ENCODE peak calls at places on chromosomes 4 and X, in six cellular contexts. One of them, this sample, is unnamed.
A peak's percentile ranks its signal among the peaks of the same experiment; 100 is the strongest.

GRCh38 chrX:96407043-96407442 is 277.6 kb upstream of the DIAPH2 start:
- DNase-seq in hypothalamus: no peak
- DNase-seq in fibroblast of the conjunctiva: peak; percentile 26
- DNase-seq in CD8-positive, alpha-beta memory T cell: no peak
- DNase-seq in stimulated activated CD8-positive, alpha-beta memory T cell treated with anti-CD3 and anti-CD28 coated beads, Interleukin-15, amount 100 ng/mL, for 24 hours: no peak
- DNase-seq in NCI-H1092 treated with DMSO at 0.1 percent for 48 hours: no peak
- DNase-seq in this sample: no peak

GRCh38 chr4:3399277-3400194 is 42.2 kb upstream of the HGFAC start:
- DNase-seq in hypothalamus: no peak
- DNase-seq in fibroblast of the conjunctiva: no peak
- DNase-seq in CD8-positive, alpha-beta memory T cell: no peak
- DNase-seq in stimulated activated CD8-positive, alpha-beta memory T cell treated with anti-CD3 and anti-CD28 coated beads, Interleukin-15, amount 100 ng/mL, for 24 hours: no peak
- DNase-seq in NCI-H1092 treated with DMSO at 0.1 percent for 48 hours: no peak
- DNase-seq in this sample: no peak

GRCh38 chr4:66777097-66777496 is 768.2 kb downstream of the CENPC start:
- DNase-seq in hypothalamus: no peak
- DNase-seq in fibroblast of the conjunctiva: no peak
- DNase-seq in CD8-positive, alpha-beta memory T cell: no peak
- DNase-seq in stimulated activated CD8-positive, alpha-beta memory T cell treated with anti-CD3 and anti-CD28 coated beads, Interleukin-15, amount 100 ng/mL, for 24 hours: no peak
- DNase-seq in NCI-H1092 treated with DMSO at 0.1 percent for 48 hours: no peak
- DNase-seq in this sample: no peak

GRCh38 chr4:94827481-94828110 is 69.8 kb downstream of the BMPR1B start:
- DNase-seq in hypothalamus: no peak
- DNase-seq in fibroblast of the conjunctiva: peak; percentile 33
- DNase-seq in CD8-positive, alpha-beta memory T cell: no peak
- DNase-seq in stimulated activated CD8-positive, alpha-beta memory T cell treated with anti-CD3 and anti-CD28 coated beads, Interleukin-15, amount 100 ng/mL, for 24 hours: no peak
- DNase-seq in NCI-H1092 treated with DMSO at 0.1 percent for 48 hours: no peak
- DNase-seq in this sample: no peak

GRCh38 chrX:154735695-154736393 is 15.0 kb downstream of the GAB3 start:
- DNase-seq in hypothalamus: no peak
- DNase-seq in fibroblast of the conjunctiva: peak; percentile 79
- DNase-seq in CD8-positive, alpha-beta memory T cell: no peak
- DNase-seq in stimulated activated CD8-positive, alpha-beta memory T cell treated with anti-CD3 and anti-CD28 coated beads, Interleukin-15, amount 100 ng/mL, for 24 hours: no peak
- DNase-seq in NCI-H1092 treated with DMSO at 0.1 percent for 48 hours: no peak
- DNase-seq in this sample: no peak

GRCh38 chr4:81040175-81040659 is 9.7 kb downstream of the BMP3 start:
- DNase-seq in hypothalamus: peak; percentile 13
- DNase-seq in fibroblast of the conjunctiva: no peak
- DNase-seq in CD8-positive, alpha-beta memory T cell: no peak
- DNase-seq in stimulated activated CD8-positive, alpha-beta memory T cell treated with anti-CD3 and anti-CD28 coated beads, Interleukin-15, amount 100 ng/mL, for 24 hours: no peak
- DNase-seq in NCI-H1092 treated with DMSO at 0.1 percent for 48 hours: peak; percentile 49
- DNase-seq in this sample: no peak

GRCh38 chrX:44898411-44899221 is 25.6 kb downstream of the KDM6A start:
- DNase-seq in hypothalamus: no peak
- DNase-seq in fibroblast of the conjunctiva: no peak
- DNase-seq in CD8-positive, alpha-beta memory T cell: no peak
- DNase-seq in stimulated activated CD8-positive, alpha-beta memory T cell treated with anti-CD3 and anti-CD28 coated beads, Interleukin-15, amount 100 ng/mL, for 24 hours: no peak
- DNase-seq in NCI-H1092 treated with DMSO at 0.1 percent for 48 hours: no peak
- DNase-seq in this sample: peak; percentile 8

GRCh38 chr4:111323496-111323895 is 700.6 kb upstream of the PITX2 start:
- DNase-seq in hypothalamus: no peak
- DNase-seq in fibroblast of the conjunctiva: peak; percentile 32
- DNase-seq in CD8-positive, alpha-beta memory T cell: no peak
- DNase-seq in stimulated activated CD8-positive, alpha-beta memory T cell treated with anti-CD3 and anti-CD28 coated beads, Interleukin-15, amount 100 ng/mL, for 24 hours: no peak
- DNase-seq in NCI-H1092 treated with DMSO at 0.1 percent for 48 hours: no peak
- DNase-seq in this sample: no peak

GRCh38 chr4:40986375-40986774 is 228.0 kb downstream of the APBB2 start:
- DNase-seq in hypothalamus: peak; percentile 41
- DNase-seq in fibroblast of the conjunctiva: no peak
- DNase-seq in CD8-positive, alpha-beta memory T cell: no peak
- DNase-seq in stimulated activated CD8-positive, alpha-beta memory T cell treated with anti-CD3 and anti-CD28 coated beads, Interleukin-15, amount 100 ng/mL, for 24 hours: no peak
- DNase-seq in NCI-H1092 treated with DMSO at 0.1 percent for 48 hours: no peak
- DNase-seq in this sample: no peak

GRCh38 chrX:32293962-32294708 is 917.2 kb downstream of the DMD start:
- DNase-seq in hypothalamus: no peak
- DNase-seq in fibroblast of the conjunctiva: no peak
- DNase-seq in CD8-positive, alpha-beta memory T cell: no peak
- DNase-seq in stimulated activated CD8-positive, alpha-beta memory T cell treated with anti-CD3 and anti-CD28 coated beads, Interleukin-15, amount 100 ng/mL, for 24 hours: no peak
- DNase-seq in NCI-H1092 treated with DMSO at 0.1 percent for 48 hours: no peak
- DNase-seq in this sample: no peak

GRCh38 chrX:53323196-53323595 is 41.8 kb upstream of the IQSEC2 start:
- DNase-seq in hypothalamus: no peak
- DNase-seq in fibroblast of the conjunctiva: no peak
- DNase-seq in CD8-positive, alpha-beta memory T cell: no peak
- DNase-seq in stimulated activated CD8-positive, alpha-beta memory T cell treated with anti-CD3 and anti-CD28 coated beads, Interleukin-15, amount 100 ng/mL, for 24 hours: no peak
- DNase-seq in NCI-H1092 treated with DMSO at 0.1 percent for 48 hours: no peak
- DNase-seq in this sample: no peak

GRCh38 chrX:95907081-95907480 is 777.6 kb upstream of the DIAPH2 start:
- DNase-seq in hypothalamus: no peak
- DNase-seq in fibroblast of the conjunctiva: no peak
- DNase-seq in CD8-positive, alpha-beta memory T cell: no peak
- DNase-seq in stimulated activated CD8-positive, alpha-beta memory T cell treated with anti-CD3 and anti-CD28 coated beads, Interleukin-15, amount 100 ng/mL, for 24 hours: no peak
- DNase-seq in NCI-H1092 treated with DMSO at 0.1 percent for 48 hours: no peak
- DNase-seq in this sample: no peak

GRCh38 chrX:101370888-101371504 is 15.0 kb downstream of the BTK start:
- DNase-seq in hypothalamus: no peak
- DNase-seq in fibroblast of the conjunctiva: no peak
- DNase-seq in CD8-positive, alpha-beta memory T cell: no peak
- DNase-seq in stimulated activated CD8-positive, alpha-beta memory T cell treated with anti-CD3 and anti-CD28 coated beads, Interleukin-15, amount 100 ng/mL, for 24 hours: no peak
- DNase-seq in NCI-H1092 treated with DMSO at 0.1 percent for 48 hours: no peak
- DNase-seq in this sample: no peak

GRCh38 chr4:176839656-176840055 is 46.9 kb upstream of the VEGFC start:
- DNase-seq in hypothalamus: no peak
- DNase-seq in fibroblast of the conjunctiva: no peak
- DNase-seq in CD8-positive, alpha-beta memory T cell: no peak
- DNase-seq in stimulated activated CD8-positive, alpha-beta memory T cell treated with anti-CD3 and anti-CD28 coated beads, Interleukin-15, amount 100 ng/mL, for 24 hours: no peak
- DNase-seq in NCI-H1092 treated with DMSO at 0.1 percent for 48 hours: no peak
- DNase-seq in this sample: no peak

GRCh38 chrX:124274438-124275166 is 57.9 kb upstream of the TEX13D start:
- DNase-seq in hypothalamus: no peak
- DNase-seq in fibroblast of the conjunctiva: no peak
- DNase-seq in CD8-positive, alpha-beta memory T cell: no peak
- DNase-seq in stimulated activated CD8-positive, alpha-beta memory T cell treated with anti-CD3 and anti-CD28 coated beads, Interleukin-15, amount 100 ng/mL, for 24 hours: no peak
- DNase-seq in NCI-H1092 treated with DMSO at 0.1 percent for 48 hours: no peak
- DNase-seq in this sample: no peak

GRCh38 chr4:110485452-110485851 is 9.5 kb downstream of the ENPEP start:
- DNase-seq in hypothalamus: no peak
- DNase-seq in fibroblast of the conjunctiva: no peak
- DNase-seq in CD8-positive, alpha-beta memory T cell: no peak
- DNase-seq in stimulated activated CD8-positive, alpha-beta memory T cell treated with anti-CD3 and anti-CD28 coated beads, Interleukin-15, amount 100 ng/mL, for 24 hours: no peak
- DNase-seq in NCI-H1092 treated with DMSO at 0.1 percent for 48 hours: no peak
- DNase-seq in this sample: no peak

GRCh38 chr4:10623241-10623640 is 61.3 kb downstream of the CLNK start:
- DNase-seq in hypothalamus: no peak
- DNase-seq in fibroblast of the conjunctiva: no peak
- DNase-seq in CD8-positive, alpha-beta memory T cell: no peak
- DNase-seq in stimulated activated CD8-positive, alpha-beta memory T cell treated with anti-CD3 and anti-CD28 coated beads, Interleukin-15, amount 100 ng/mL, for 24 hours: no peak
- DNase-seq in NCI-H1092 treated with DMSO at 0.1 percent for 48 hours: no peak
- DNase-seq in this sample: no peak

GRCh38 chrX:123274796-123275195 is 90.7 kb downstream of the GRIA3 start:
- DNase-seq in hypothalamus: no peak
- DNase-seq in fibroblast of the conjunctiva: no peak
- DNase-seq in CD8-positive, alpha-beta memory T cell: no peak
- DNase-seq in stimulated activated CD8-positive, alpha-beta memory T cell treated with anti-CD3 and anti-CD28 coated beads, Interleukin-15, amount 100 ng/mL, for 24 hours: no peak
- DNase-seq in NCI-H1092 treated with DMSO at 0.1 percent for 48 hours: no peak
- DNase-seq in this sample: no peak

GRCh38 chrX:121635141-121635540 is 587.7 kb downstream of the GLUD2 start:
- DNase-seq in hypothalamus: no peak
- DNase-seq in fibroblast of the conjunctiva: no peak
- DNase-seq in CD8-positive, alpha-beta memory T cell: no peak
- DNase-seq in stimulated activated CD8-positive, alpha-beta memory T cell treated with anti-CD3 and anti-CD28 coated beads, Interleukin-15, amount 100 ng/mL, for 24 hours: no peak
- DNase-seq in NCI-H1092 treated with DMSO at 0.1 percent for 48 hours: no peak
- DNase-seq in this sample: no peak

GRCh38 chr4:40462326-40462725 is 127.2 kb downstream of the CHRNA9 start:
- DNase-seq in hypothalamus: no peak
- DNase-seq in fibroblast of the conjunctiva: no peak
- DNase-seq in CD8-positive, alpha-beta memory T cell: no peak
- DNase-seq in stimulated activated CD8-positive, alpha-beta memory T cell treated with anti-CD3 and anti-CD28 coated beads, Interleukin-15, amount 100 ng/mL, for 24 hours: no peak
- DNase-seq in NCI-H1092 treated with DMSO at 0.1 percent for 48 hours: peak; percentile 78
- DNase-seq in this sample: no peak

GRCh38 chr4:81470456-81471327 is 1.0 kb downstream of the RASGEF1B start:
- DNase-seq in hypothalamus: peak; percentile 73
- DNase-seq in fibroblast of the conjunctiva: no peak
- DNase-seq in CD8-positive, alpha-beta memory T cell: peak; percentile 69
- DNase-seq in stimulated activated CD8-positive, alpha-beta memory T cell treated with anti-CD3 and anti-CD28 coated beads, Interleukin-15, amount 100 ng/mL, for 24 hours: peak; percentile 7
- DNase-seq in NCI-H1092 treated with DMSO at 0.1 percent for 48 hours: peak; percentile 61
- DNase-seq in this sample: peak; percentile 23

GRCh38 chr4:147596976-147597375 is 20.2 kb upstream of the TMEM184C start:
- DNase-seq in hypothalamus: no peak
- DNase-seq in fibroblast of the conjunctiva: peak; percentile 41
- DNase-seq in CD8-positive, alpha-beta memory T cell: no peak
- DNase-seq in stimulated activated CD8-positive, alpha-beta memory T cell treated with anti-CD3 and anti-CD28 coated beads, Interleukin-15, amount 100 ng/mL, for 24 hours: no peak
- DNase-seq in NCI-H1092 treated with DMSO at 0.1 percent for 48 hours: no peak
- DNase-seq in this sample: no peak

GRCh38 chrX:5113128-5113527 is 1115.5 kb downstream of the NLGN4X start:
- DNase-seq in hypothalamus: no peak
- DNase-seq in fibroblast of the conjunctiva: peak; percentile 3
- DNase-seq in CD8-positive, alpha-beta memory T cell: no peak
- DNase-seq in stimulated activated CD8-positive, alpha-beta memory T cell treated with anti-CD3 and anti-CD28 coated beads, Interleukin-15, amount 100 ng/mL, for 24 hours: no peak
- DNase-seq in NCI-H1092 treated with DMSO at 0.1 percent for 48 hours: peak; percentile 13
- DNase-seq in this sample: no peak

GRCh38 chr4:63922146-63922545 is 487.1 kb downstream of the TECRL start:
- DNase-seq in hypothalamus: no peak
- DNase-seq in fibroblast of the conjunctiva: no peak
- DNase-seq in CD8-positive, alpha-beta memory T cell: peak; percentile 27
- DNase-seq in stimulated activated CD8-positive, alpha-beta memory T cell treated with anti-CD3 and anti-CD28 coated beads, Interleukin-15, amount 100 ng/mL, for 24 hours: no peak
- DNase-seq in NCI-H1092 treated with DMSO at 0.1 percent for 48 hours: no peak
- DNase-seq in this sample: no peak

GRCh38 chrX:71439420-71439819 is 73.3 kb downstream of the TAF1 start:
- DNase-seq in hypothalamus: no peak
- DNase-seq in fibroblast of the conjunctiva: no peak
- DNase-seq in CD8-positive, alpha-beta memory T cell: no peak
- DNase-seq in stimulated activated CD8-positive, alpha-beta memory T cell treated with anti-CD3 and anti-CD28 coated beads, Interleukin-15, amount 100 ng/mL, for 24 hours: no peak
- DNase-seq in NCI-H1092 treated with DMSO at 0.1 percent for 48 hours: no peak
- DNase-seq in this sample: no peak

GRCh38 chr4:31620476-31620875 is 900.3 kb downstream of the PCDH7 start:
- DNase-seq in hypothalamus: no peak
- DNase-seq in fibroblast of the conjunctiva: no peak
- DNase-seq in CD8-positive, alpha-beta memory T cell: no peak
- DNase-seq in stimulated activated CD8-positive, alpha-beta memory T cell treated with anti-CD3 and anti-CD28 coated beads, Interleukin-15, amount 100 ng/mL, for 24 hours: no peak
- DNase-seq in NCI-H1092 treated with DMSO at 0.1 percent for 48 hours: no peak
- DNase-seq in this sample: no peak

GRCh38 chrX:8025705-8026104 is 98.5 kb upstream of the PNPLA4 start:
- DNase-seq in hypothalamus: no peak
- DNase-seq in fibroblast of the conjunctiva: no peak
- DNase-seq in CD8-positive, alpha-beta memory T cell: no peak
- DNase-seq in stimulated activated CD8-positive, alpha-beta memory T cell treated with anti-CD3 and anti-CD28 coated beads, Interleukin-15, amount 100 ng/mL, for 24 hours: no peak
- DNase-seq in NCI-H1092 treated with DMSO at 0.1 percent for 48 hours: no peak
- DNase-seq in this sample: no peak

GRCh38 chrX:141467442-141467841 is 117.1 kb downstream of the SPANXA1 start:
- DNase-seq in hypothalamus: no peak
- DNase-seq in fibroblast of the conjunctiva: no peak
- DNase-seq in CD8-positive, alpha-beta memory T cell: no peak
- DNase-seq in stimulated activated CD8-positive, alpha-beta memory T cell treated with anti-CD3 and anti-CD28 coated beads, Interleukin-15, amount 100 ng/mL, for 24 hours: no peak
- DNase-seq in NCI-H1092 treated with DMSO at 0.1 percent for 48 hours: no peak
- DNase-seq in this sample: no peak